ENCODE peak calls at places on chromosomes 12 and 14, in six cellular contexts. One of them, this sample, is unnamed. For H3K4me1, the result is how much of the 10 kb centered on the place peaks cover.

GRCh38 chr14:32584079-32584478 is 255.0 kb downstream of the AKAP6 start:
- DNase-seq in CD4-positive, CD25-positive, alpha-beta regulatory T cell: no peak
- DNase-seq in neural progenitor cell: no peak
- DNase-seq in astrocyte: no peak
- DNase-seq in tibial nerve: no peak
- DNase-seq in body of pancreas: no peak
- DNase-seq in this sample: peak

GRCh38 chr12:12474931-12475485 is 87.7 kb downstream of the DUSP16 start:
- DNase-seq in neural progenitor cell: no peak
- DNase-seq in tibial nerve: no peak
- DNase-seq in astrocyte: no peak
- DNase-seq in body of pancreas: no peak
- DNase-seq in CD4-positive, CD25-positive, alpha-beta regulatory T cell: peak
- DNase-seq in this sample: no peak

GRCh38 chr14:22887260-22887989 is 4.4 kb downstream of the REM2 start:
- DNase-seq in neural progenitor cell: peak
- DNase-seq in body of pancreas: peak
- DNase-seq in astrocyte: peak
- DNase-seq in tibial nerve: peak
- DNase-seq in CD4-positive, CD25-positive, alpha-beta regulatory T cell: peak
- DNase-seq in this sample: peak

GRCh38 chr12:1878695-1879094 is 39.8 kb downstream of the CACNA2D4 start:
- DNase-seq in neural progenitor cell: no peak
- DNase-seq in astrocyte: no peak
- DNase-seq in CD4-positive, CD25-positive, alpha-beta regulatory T cell: no peak
- DNase-seq in body of pancreas: no peak
- DNase-seq in tibial nerve: peak
- DNase-seq in this sample: no peak

GRCh38 chr12:42957136-42957535 is 367.6 kb upstream of the PRICKLE1 start:
- DNase-seq in tibial nerve: no peak
- DNase-seq in astrocyte: no peak
- DNase-seq in neural progenitor cell: no peak
- DNase-seq in body of pancreas: peak
- DNase-seq in CD4-positive, CD25-positive, alpha-beta regulatory T cell: no peak
- DNase-seq in this sample: no peak

GRCh38 chr14:59134307-59134706 is 54.2 kb upstream of the DAAM1 start:
- DNase-seq in body of pancreas: no peak
- DNase-seq in CD4-positive, CD25-positive, alpha-beta regulatory T cell: no peak
- DNase-seq in tibial nerve: no peak
- DNase-seq in neural progenitor cell: no peak
- DNase-seq in astrocyte: no peak
- DNase-seq in this sample: no peak

GRCh38 chr14:100056964-100057817 is 8.0 kb upstream of the EVL start:
- DNase-seq in astrocyte: no peak
- DNase-seq in body of pancreas: no peak
- DNase-seq in CD4-positive, CD25-positive, alpha-beta regulatory T cell: peak
- DNase-seq in tibial nerve: no peak
- DNase-seq in neural progenitor cell: no peak
- DNase-seq in this sample: peak

GRCh38 chr14:53055003-53055402 is 98.1 kb downstream of the DDHD1 start:
- DNase-seq in astrocyte: peak
- DNase-seq in neural progenitor cell: peak
- DNase-seq in CD4-positive, CD25-positive, alpha-beta regulatory T cell: peak
- DNase-seq in tibial nerve: no peak
- DNase-seq in body of pancreas: no peak
- DNase-seq in this sample: no peak

GRCh38 chr14:101337053-101337452 is 224.2 kb upstream of the DIO3 start:
- DNase-seq in CD4-positive, CD25-positive, alpha-beta regulatory T cell: no peak
- DNase-seq in tibial nerve: no peak
- DNase-seq in body of pancreas: no peak
- DNase-seq in neural progenitor cell: no peak
- DNase-seq in astrocyte: no peak
- DNase-seq in this sample: no peak

GRCh38 chr12:97639702-97640101 is 177.1 kb downstream of the RMST start:
- DNase-seq in CD4-positive, CD25-positive, alpha-beta regulatory T cell: no peak
- DNase-seq in body of pancreas: no peak
- DNase-seq in astrocyte: peak
- DNase-seq in tibial nerve: no peak
- DNase-seq in neural progenitor cell: no peak
- DNase-seq in this sample: no peak

GRCh38 chr14:79136437-79137430 is 966.6 kb downstream of the NRXN3 start:
- DNase-seq in neural progenitor cell: peak
- DNase-seq in body of pancreas: no peak
- DNase-seq in CD4-positive, CD25-positive, alpha-beta regulatory T cell: no peak
- DNase-seq in astrocyte: peak
- DNase-seq in tibial nerve: no peak
- DNase-seq in this sample: no peak

GRCh38 chr12:131056626-131057025 is 102.9 kb downstream of the ADGRD1 start:
- DNase-seq in tibial nerve: no peak
- DNase-seq in astrocyte: no peak
- DNase-seq in CD4-positive, CD25-positive, alpha-beta regulatory T cell: no peak
- DNase-seq in neural progenitor cell: no peak
- DNase-seq in body of pancreas: no peak
- DNase-seq in this sample: no peak

GRCh38 chr14:23632461-23633159 is 3.6 kb upstream of the DHRS2 start:
- DNase-seq in tibial nerve: no peak
- DNase-seq in neural progenitor cell: no peak
- DNase-seq in CD4-positive, CD25-positive, alpha-beta regulatory T cell: no peak
- DNase-seq in body of pancreas: no peak
- DNase-seq in astrocyte: no peak
- DNase-seq in this sample: peak

GRCh38 chr14:55766071-55766470 is 186.1 kb downstream of the KTN1 start:
- DNase-seq in tibial nerve: no peak
- DNase-seq in astrocyte: no peak
- DNase-seq in body of pancreas: no peak
- DNase-seq in neural progenitor cell: no peak
- DNase-seq in CD4-positive, CD25-positive, alpha-beta regulatory T cell: no peak
- DNase-seq in this sample: no peak

GRCh38 chr14:99098199-99098598 is 173.8 kb downstream of the BCL11B start:
- DNase-seq in neural progenitor cell: no peak
- DNase-seq in tibial nerve: no peak
- DNase-seq in body of pancreas: no peak
- DNase-seq in CD4-positive, CD25-positive, alpha-beta regulatory T cell: no peak
- DNase-seq in astrocyte: no peak
- DNase-seq in this sample: no peak

GRCh38 chr14:61565836-61566536 is 129.3 kb upstream of the HIF1A start:
- DNase-seq in tibial nerve: no peak
- DNase-seq in astrocyte: peak
- DNase-seq in body of pancreas: no peak
- DNase-seq in CD4-positive, CD25-positive, alpha-beta regulatory T cell: no peak
- DNase-seq in neural progenitor cell: no peak
- DNase-seq in this sample: peak

GRCh38 chr12:58148405-58148804 is 207.0 kb downstream of the ATP23 start:
- DNase-seq in neural progenitor cell: no peak
- DNase-seq in body of pancreas: peak
- DNase-seq in CD4-positive, CD25-positive, alpha-beta regulatory T cell: no peak
- DNase-seq in astrocyte: peak
- DNase-seq in tibial nerve: no peak
- DNase-seq in this sample: no peak

GRCh38 chr12:48203192-48203591 is at the start of gene OR10AD1:
- DNase-seq in CD4-positive, CD25-positive, alpha-beta regulatory T cell: no peak
- DNase-seq in tibial nerve: no peak
- DNase-seq in astrocyte: no peak
- DNase-seq in neural progenitor cell: no peak
- DNase-seq in body of pancreas: no peak
- DNase-seq in this sample: no peak

GRCh38 chr14:105389534-105389933 is 8.8 kb upstream of the TEX22 start:
- DNase-seq in neural progenitor cell: no peak
- DNase-seq in tibial nerve: no peak
- DNase-seq in body of pancreas: no peak
- DNase-seq in astrocyte: no peak
- DNase-seq in CD4-positive, CD25-positive, alpha-beta regulatory T cell: no peak
- DNase-seq in this sample: peak

GRCh38 chr14:87160964-87161363 is 832.0 kb downstream of the GALC start:
- DNase-seq in body of pancreas: no peak
- DNase-seq in astrocyte: no peak
- DNase-seq in CD4-positive, CD25-positive, alpha-beta regulatory T cell: no peak
- DNase-seq in neural progenitor cell: no peak
- DNase-seq in tibial nerve: no peak
- DNase-seq in this sample: no peak

GRCh38 chr12:79183946-79184345 is 319.4 kb downstream of the SYT1 start:
- DNase-seq in body of pancreas: no peak
- DNase-seq in tibial nerve: no peak
- DNase-seq in astrocyte: no peak
- DNase-seq in CD4-positive, CD25-positive, alpha-beta regulatory T cell: no peak
- DNase-seq in neural progenitor cell: no peak
- DNase-seq in this sample: no peak

GRCh38 chr12:8145754-8146415 is 10.9 kb upstream of the ZNF705A start:
- DNase-seq in body of pancreas: peak
- DNase-seq in neural progenitor cell: peak
- DNase-seq in tibial nerve: no peak
- DNase-seq in CD4-positive, CD25-positive, alpha-beta regulatory T cell: no peak
- DNase-seq in astrocyte: peak
- DNase-seq in this sample: peak

GRCh38 chr14:91366749-91367148 is 50.9 kb downstream of the CCDC88C start:
- DNase-seq in tibial nerve: no peak
- DNase-seq in CD4-positive, CD25-positive, alpha-beta regulatory T cell: no peak
- DNase-seq in neural progenitor cell: no peak
- DNase-seq in body of pancreas: peak
- DNase-seq in astrocyte: no peak
- DNase-seq in this sample: peak
- H3K4me1 ChIP-seq in tibial nerve: under half
- H3K4me1 ChIP-seq in CD4-positive, CD25-positive, alpha-beta regulatory T cell: half or more
- H3K4me1 ChIP-seq in neural progenitor cell: under half
- H3K4me1 ChIP-seq in body of pancreas: under half
- H3K4me1 ChIP-seq in astrocyte: under half
- H3K4me1 ChIP-seq in this sample: under half

DNA sequence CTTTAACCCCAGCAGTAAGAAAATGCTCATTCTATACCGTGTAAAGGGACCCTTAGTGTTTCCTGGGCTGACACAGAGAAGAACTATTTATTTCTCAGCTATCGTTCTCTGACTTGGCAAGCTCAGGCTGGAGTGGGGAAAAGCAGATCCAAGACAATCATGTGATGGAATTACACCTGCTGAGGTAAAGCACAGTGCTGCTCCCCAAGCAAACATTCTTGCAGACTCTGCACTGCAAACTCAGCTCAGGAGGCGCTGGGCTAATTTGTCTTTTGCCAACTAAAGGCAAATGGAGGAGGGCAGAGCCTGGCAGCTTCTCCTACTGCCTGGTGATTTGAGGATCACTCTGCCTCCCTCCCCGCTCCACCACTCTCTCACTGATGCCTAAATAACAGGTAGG is 57.8 kb upstream of the FUT8 start:
- DNase-seq in astrocyte: no peak
- DNase-seq in neural progenitor cell: no peak
- DNase-seq in body of pancreas: peak
- DNase-seq in CD4-positive, CD25-positive, alpha-beta regulatory T cell: no peak
- DNase-seq in tibial nerve: no peak
- DNase-seq in this sample: no peak
- H3K4me1 ChIP-seq in astrocyte: under half
- H3K4me1 ChIP-seq in neural progenitor cell: under half
- H3K4me1 ChIP-seq in body of pancreas: under half
- H3K4me1 ChIP-seq in CD4-positive, CD25-positive, alpha-beta regulatory T cell: under half
- H3K4me1 ChIP-seq in tibial nerve: under half
- H3K4me1 ChIP-seq in this sample: under half

DNA sequence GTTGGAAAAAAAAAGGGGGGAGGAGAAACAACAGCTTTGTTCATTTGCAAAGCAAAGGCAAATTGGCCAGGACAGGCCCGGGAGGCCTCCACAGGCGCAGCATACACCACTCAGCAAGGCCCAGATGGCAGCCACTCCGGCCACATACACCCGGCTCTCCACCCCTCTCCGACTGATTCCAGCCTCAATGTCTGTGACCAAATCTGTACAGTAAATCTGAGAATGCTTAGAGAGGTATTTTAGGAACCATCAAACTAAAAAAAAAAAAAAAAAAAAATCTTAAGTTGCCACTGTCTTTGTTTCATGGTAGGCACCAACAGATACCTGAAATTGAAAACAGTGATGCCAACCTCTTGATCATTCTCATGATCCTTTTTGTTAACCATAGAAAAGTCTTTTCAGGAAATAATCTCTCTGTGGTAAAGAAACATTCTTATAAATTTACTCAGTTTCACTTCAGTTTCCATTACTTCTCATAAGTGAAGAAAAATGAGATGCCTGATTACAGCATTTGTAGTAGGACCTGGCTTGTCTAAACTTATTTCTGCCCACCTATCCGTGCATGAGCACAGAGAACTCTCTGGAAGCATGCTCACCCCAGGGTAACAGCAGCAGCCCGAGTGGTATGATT is 20.2 kb downstream of the VPS37B start:
- DNase-seq in neural progenitor cell: no peak
- DNase-seq in body of pancreas: no peak
- DNase-seq in astrocyte: no peak
- DNase-seq in CD4-positive, CD25-positive, alpha-beta regulatory T cell: no peak
- DNase-seq in tibial nerve: no peak
- DNase-seq in this sample: no peak
- H3K4me1 ChIP-seq in neural progenitor cell: under half
- H3K4me1 ChIP-seq in body of pancreas: half or more
- H3K4me1 ChIP-seq in astrocyte: under half
- H3K4me1 ChIP-seq in CD4-positive, CD25-positive, alpha-beta regulatory T cell: half or more
- H3K4me1 ChIP-seq in tibial nerve: under half
- H3K4me1 ChIP-seq in this sample: under half

DNA sequence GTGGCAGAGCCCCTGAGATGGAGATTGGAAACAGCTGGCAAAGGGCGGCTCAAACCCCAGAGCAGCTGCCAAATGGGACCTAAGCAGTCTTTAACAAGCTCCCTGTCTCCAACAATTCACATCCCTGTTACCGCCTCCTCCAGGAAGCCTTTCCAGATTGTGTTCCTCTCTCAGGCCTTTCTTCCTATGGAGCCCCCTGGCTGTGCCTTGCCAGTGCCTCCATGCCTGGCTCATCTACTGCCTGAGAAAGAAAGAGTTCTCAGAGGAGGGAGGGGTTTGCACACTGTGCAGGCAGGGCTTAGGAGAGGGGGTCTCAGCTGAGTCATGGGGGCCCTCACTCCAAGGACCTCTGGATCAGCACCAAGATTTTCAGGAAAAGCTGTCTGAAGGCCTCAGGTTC is 8.8 kb upstream of the KRT74 start:
- DNase-seq in CD4-positive, CD25-positive, alpha-beta regulatory T cell: no peak
- DNase-seq in body of pancreas: no peak
- DNase-seq in tibial nerve: no peak
- DNase-seq in neural progenitor cell: no peak
- DNase-seq in astrocyte: no peak
- DNase-seq in this sample: no peak
- H3K4me1 ChIP-seq in CD4-positive, CD25-positive, alpha-beta regulatory T cell: under half
- H3K4me1 ChIP-seq in body of pancreas: under half
- H3K4me1 ChIP-seq in tibial nerve: under half
- H3K4me1 ChIP-seq in neural progenitor cell: under half
- H3K4me1 ChIP-seq in astrocyte: under half
- H3K4me1 ChIP-seq in this sample: under half

This sample was measured in osteoblast.